ENCODE peak calls at places on chromosomes 12 and 14, in seven cellular contexts. C is GM12878, K is ovary, G is uterus, I is heart left ventricle, V is body of pancreas, D is thyroid gland. L is an unnamed sample.

GRCh38 chr12:54981796-54982195 is 2.8 kb downstream of the TESPA1 start:
- DNase-seq in I (no peak), D (no peak), G (no peak), K (no peak), C (no peak), V (no peak), L (no peak)

GRCh38 chr12:112190626-112191025 is 65.3 kb downstream of the TRAFD1 start:
- DNase-seq in D (peak; percentile 18), K (no peak), G (no peak), V (peak; percentile 35), C (no peak), I (no peak), L (no peak)

GRCh38 chr14:92495041-92495440 is 18.5 kb upstream of the RIN3 start:
- DNase-seq in G (no peak), D (no peak), I (no peak), K (no peak), V (peak; percentile 63), C (no peak), L (no peak)

GRCh38 chr12:92226961-92227360 is 81.3 kb upstream of the BTG1 start:
- DNase-seq in G (no peak), D (no peak), C (no peak), I (no peak), V (no peak), K (no peak), L (no peak)

GRCh38 chr14:49992901-49993335 is 100.0 kb downstream of the ARF6 start:
- DNase-seq in C (peak; percentile 87), G (no peak), V (peak; percentile 31), D (no peak), I (peak; percentile 78), K (no peak), L (no peak)

GRCh38 chr12:72203764-72204335 is 68.3 kb upstream of the TRHDE start:
- DNase-seq in D (no peak), V (no peak), I (no peak), K (no peak), C (no peak), G (no peak), L (no peak)

GRCh38 chr12:10708862-10709261 is 14.3 kb downstream of the YBX3 start:
- DNase-seq in D (no peak), G (no peak), I (no peak), V (no peak), K (no peak), C (no peak), L (no peak)

GRCh38 chr14:76782885-76783566 is 21.8 kb downstream of the VASH1 start:
- DNase-seq in K (no peak), G (no peak), C (no peak), I (no peak), V (no peak), D (no peak), L (peak; percentile 74)

GRCh38 chr12:125540580-125541204 is 475.5 kb downstream of the AACS start:
- DNase-seq in K (no peak), I (no peak), D (no peak), C (no peak), G (no peak), V (no peak), L (no peak)

GRCh38 chr12:115341442-115341841 is 657.5 kb upstream of the TBX3 start:
- DNase-seq in K (peak; percentile 35), I (peak; percentile 84), D (peak; percentile 42), V (peak; percentile 67), G (peak; percentile 82), C (no peak), L (no peak)

GRCh38 chr12:53478865-53479264 is 20.4 kb downstream of the MAP3K12 start:
- DNase-seq in V (no peak), C (no peak), K (no peak), D (no peak), I (no peak), G (no peak), L (no peak)

GRCh38 chr12:53479314-53479713 is 19.9 kb downstream of the MAP3K12 start:
- DNase-seq in C (no peak), G (no peak), D (no peak), K (no peak), V (no peak), I (no peak), L (no peak)

GRCh38 chr12:53474077-53474476 is 22.2 kb downstream of the PCBP2 start:
- DNase-seq in K (no peak), D (no peak), I (no peak), G (no peak), V (no peak), C (no peak), L (no peak)

GRCh38 chr12:53474819-53475218 is 22.9 kb downstream of the PCBP2 start:
- DNase-seq in C (no peak), I (no peak), V (no peak), K (no peak), G (no peak), D (no peak), L (no peak)

DNA sequence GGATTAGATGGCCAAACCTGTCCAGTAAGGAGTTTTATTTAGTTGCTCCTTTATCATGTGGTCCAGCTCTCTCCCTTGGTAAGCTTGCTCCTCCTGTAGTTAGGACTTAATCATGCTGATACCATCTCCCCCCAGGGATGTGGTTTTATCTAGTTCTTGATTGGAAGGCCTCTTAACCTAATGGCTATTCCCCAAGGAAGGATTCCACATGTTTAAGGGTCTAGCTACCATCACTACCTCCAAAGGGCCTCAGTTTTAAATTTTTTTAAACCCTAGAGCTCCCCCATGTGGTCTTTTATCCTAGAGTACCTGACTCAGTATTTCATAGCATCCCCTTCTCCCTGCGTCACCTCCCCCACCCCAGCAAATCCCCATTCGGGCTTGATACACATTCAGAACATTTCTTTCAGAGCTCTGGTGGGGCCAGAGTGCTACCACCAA is 22.5 kb downstream of the MAP3K12 start:
- DNase-seq in G (no peak), V (no peak), D (no peak), K (no peak), I (no peak), C (no peak), L (no peak)
- TF ChIP-seq POLR2A in G (no peak), V (no peak), D (no peak), K (no peak), I (no peak), C (no peak), L (no peak)

GRCh38 chr14:105851716-105852377 is 325.5 kb downstream of the TMEM121 start:
- DNase-seq in I (no peak), G (no peak), K (no peak), C (no peak), D (no peak), V (no peak), L (peak; percentile 80)

GRCh38 chr14:105852378-105853088 is 326.1 kb downstream of the TMEM121 start:
- DNase-seq in G (no peak), V (no peak), C (no peak), D (no peak), I (no peak), K (no peak), L (peak; percentile 91)

GRCh38 chr14:105854600-105855245 is 328.3 kb downstream of the TMEM121 start:
- DNase-seq in C (no peak), I (no peak), K (no peak), V (no peak), D (no peak), G (peak; percentile 8), L (peak; percentile 81)

GRCh38 chr14:105853907-105854599 is 327.7 kb downstream of the TMEM121 start:
- DNase-seq in G (peak; percentile 8), K (no peak), C (no peak), D (no peak), V (no peak), I (no peak), L (no peak)

GRCh38 chr14:105853089-105853906 is 326.9 kb downstream of the TMEM121 start:
- DNase-seq in C (peak; percentile 79), D (no peak), G (peak; percentile 11), V (no peak), K (peak; percentile 5), I (no peak), L (peak; percentile 81)
- H3K36me3 ChIP-seq in C (peaks cover 66% of the 10 kb centered on the region), D (no peaks in the 10 kb centered on the region), G (no peaks in the 10 kb centered on the region), V (no peaks in the 10 kb centered on the region), K (no peaks in the 10 kb centered on the region), I (no peaks in the 10 kb centered on the region), L (no peaks in the 10 kb centered on the region)

DNA sequence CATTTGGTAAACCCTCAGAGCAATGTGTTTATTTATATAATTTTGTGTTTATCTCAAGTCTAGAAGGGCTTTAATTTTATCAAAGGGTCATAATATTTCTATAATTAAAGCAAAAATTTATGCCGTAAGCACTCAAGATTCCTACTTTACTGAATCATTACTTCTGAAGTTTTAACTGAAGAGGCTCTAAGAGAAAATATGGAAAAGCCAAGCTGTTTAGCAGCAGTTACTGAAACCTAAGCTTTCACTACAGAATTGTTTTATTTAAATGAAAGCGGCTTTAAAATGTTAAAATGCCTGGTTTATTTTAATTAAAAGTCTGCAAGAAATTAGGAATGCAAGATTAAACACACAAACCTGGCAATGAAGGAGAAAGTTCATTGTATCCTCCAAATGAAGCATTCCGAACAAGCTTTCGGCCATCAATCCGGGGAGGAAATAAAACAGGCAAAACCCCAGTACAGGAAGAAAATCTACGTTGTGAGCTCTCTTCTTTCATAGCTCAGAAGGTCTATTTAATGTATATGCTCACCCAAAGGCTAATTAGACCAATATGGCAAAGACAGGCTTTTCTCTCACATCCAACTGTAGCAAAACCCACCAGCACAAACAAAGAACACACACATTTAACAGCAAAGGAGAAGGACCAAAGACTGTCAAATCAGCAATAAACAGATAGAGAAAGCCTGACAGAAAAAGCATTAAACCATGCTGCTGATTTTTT is 74.1 kb upstream of the BBS10 start:
- DNase-seq in C (no peak), I (no peak), K (no peak), V (no peak), G (no peak), D (no peak), L (no peak)
- TF ChIP-seq POLR2A in C (no peak), I (no peak), K (no peak), V (no peak), G (no peak), D (no peak), L (no peak)

DNA sequence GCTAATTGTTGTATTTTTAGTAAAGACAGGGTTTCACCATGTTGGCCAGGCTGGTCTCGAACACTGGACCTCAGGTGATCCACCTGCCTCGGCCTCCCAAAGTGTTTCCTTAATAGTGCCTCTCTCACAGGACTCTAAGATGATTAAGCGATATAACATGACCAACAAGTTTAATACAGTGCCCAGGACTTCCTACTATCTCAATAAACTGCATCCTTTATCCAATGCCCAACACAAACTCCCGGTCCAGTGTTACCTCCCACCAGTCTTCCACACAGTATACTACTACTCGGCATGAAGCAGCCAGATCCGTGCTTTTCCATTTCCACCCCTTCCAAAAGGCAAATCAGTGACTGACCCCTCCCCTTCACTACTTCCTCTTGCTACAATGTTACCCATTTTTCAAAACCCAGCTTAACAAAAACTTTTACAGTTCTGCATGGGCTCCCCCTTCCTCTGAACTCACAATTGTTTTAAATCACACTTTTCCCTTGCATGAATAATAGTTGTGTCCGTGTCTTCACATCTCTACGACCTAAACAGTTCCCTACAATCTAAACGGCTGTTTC is 895 bp downstream of the NOP2 start:
- DNase-seq in D (no peak), K (no peak), G (no peak), I (no peak), C (no peak), V (no peak), L (no peak)
- H3K36me3 ChIP-seq in D (peaks cover 40% of the 10 kb centered on the region), K (no peaks in the 10 kb centered on the region), G (no peaks in the 10 kb centered on the region), I (peaks cover 73% of the 10 kb centered on the region), C (peaks cover 27% of the 10 kb centered on the region), V (peaks cover 24% of the 10 kb centered on the region), L (peaks cover 3% of the 10 kb centered on the region)

GRCh38 chr12:30613119-30613830 is 82.4 kb downstream of the IPO8 start:
- DNase-seq in D (no peak), G (no peak), K (no peak), V (peak; percentile 21), C (no peak), I (no peak), L (no peak)
- TF ChIP-seq POLR2A in D (no peak), G (no peak), K (no peak), V (no peak), C (no peak), I (no peak), L (no peak)